ENCODE peak calls at places on chromosomes 6 and 20, in ten cellular contexts. T, F, Z, R, S, Y, Q, C, U and J are unnamed samples.

GRCh38 chr20:33600414-33600813 is 61.7 kb upstream of the C20orf144 start:
- DNase-seq in T (no peak), F (no peak), Z (no peak), R (no peak), S (no peak), Y (no peak), Q (no peak), C (peak), U (no peak), J (no peak)

GRCh38 chr6:136474241-136474640 is 76.0 kb downstream of the MAP7 start:
- DNase-seq in T (no peak), F (no peak), Z (no peak), R (no peak), S (no peak), Y (no peak), Q (no peak), C (no peak), U (no peak), J (no peak)

GRCh38 chr6:446418-447366 is 55.1 kb downstream of the IRF4 start:
- DNase-seq in T (peak), F (peak), Z (peak), R (no peak), S (no peak), Y (no peak), Q (no peak), C (no peak), U (no peak), J (no peak)

GRCh38 chr20:23397961-23398360 is 23.3 kb downstream of the NAPB start:
- DNase-seq in T (no peak), F (no peak), Z (no peak), R (no peak), S (no peak), Y (peak), Q (no peak), C (no peak), U (no peak), J (no peak)

GRCh38 chr20:62064788-62065668 is 653 bp downstream of the TAF4 start:
- DNase-seq in T (no peak), F (no peak), Z (no peak), R (no peak), S (no peak), Y (peak), Q (no peak), C (no peak), U (no peak), J (no peak)

GRCh38 chr6:68196645-68197044 is 438.4 kb upstream of the ADGRB3 start:
- DNase-seq in T (no peak), F (no peak), Z (no peak), R (no peak), S (no peak), Y (no peak), Q (no peak), C (peak), U (no peak), J (peak)

GRCh38 chr6:105318660-105319059 is 84.2 kb downstream of the PREP start:
- DNase-seq in T (no peak), F (no peak), Z (no peak), R (peak), S (no peak), Y (peak), Q (peak), C (no peak), U (no peak), J (no peak)

GRCh38 chr20:35174458-35175216 is 2.8 kb downstream of the PROCR start:
- DNase-seq in T (no peak), F (no peak), Z (no peak), R (no peak), S (no peak), Y (no peak), Q (no peak), C (peak), U (no peak), J (no peak)

GRCh38 chr20:33337531-33338165 is 54.6 kb downstream of the BPIFB1 start:
- DNase-seq in T (no peak), F (no peak), Z (no peak), R (no peak), S (no peak), Y (no peak), Q (no peak), C (no peak), U (no peak), J (no peak)

GRCh38 chr6:4805553-4806307 is 29.5 kb downstream of the CDYL start:
- DNase-seq in T (no peak), F (peak), Z (peak), R (no peak), S (no peak), Y (peak), Q (peak), C (peak), U (peak), J (peak)

GRCh38 chr20:57610261-57610952 is 9.8 kb downstream of the ZBP1 start:
- DNase-seq in T (no peak), F (peak), Z (no peak), R (no peak), S (no peak), Y (no peak), Q (no peak), C (no peak), U (no peak), J (no peak)

GRCh38 chr6:100260584-100260983 is 204.1 kb downstream of the SIM1 start:
- DNase-seq in T (no peak), F (no peak), Z (no peak), R (no peak), S (no peak), Y (peak), Q (no peak), C (no peak), U (no peak), J (no peak)

GRCh38 chr6:116329156-116329555 is 41.6 kb upstream of the DSE start:
- DNase-seq in T (no peak), F (no peak), Z (no peak), R (no peak), S (no peak), Y (peak), Q (no peak), C (no peak), U (no peak), J (no peak)

GRCh38 chr6:133131621-133132020 is 109.5 kb upstream of the EYA4 start:
- DNase-seq in T (no peak), F (no peak), Z (no peak), R (no peak), S (no peak), Y (no peak), Q (no peak), C (no peak), U (no peak), J (peak)

GRCh38 chr6:129475477-129476247 is 234.3 kb downstream of the ARHGAP18 start:
- DNase-seq in T (no peak), F (no peak), Z (no peak), R (no peak), S (no peak), Y (no peak), Q (no peak), C (no peak), U (no peak), J (no peak)

GRCh38 chr6:48447251-48447650 is 336.3 kb upstream of the PTCHD4 start:
- DNase-seq in T (no peak), F (no peak), Z (no peak), R (no peak), S (no peak), Y (no peak), Q (no peak), C (no peak), U (no peak), J (no peak)

GRCh38 chr6:170271771-170272314 is 19.0 kb downstream of the DLL1 start:
- DNase-seq in T (peak), F (no peak), Z (peak), R (no peak), S (no peak), Y (no peak), Q (no peak), C (no peak), U (no peak), J (no peak)

GRCh38 chr6:19757036-19757435 is 80.1 kb upstream of the ID4 start:
- DNase-seq in T (no peak), F (no peak), Z (no peak), R (no peak), S (no peak), Y (peak), Q (no peak), C (peak), U (no peak), J (no peak)

GRCh38 chr20:32510120-32510600 is 75.0 kb downstream of the NOL4L start:
- DNase-seq in T (no peak), F (no peak), Z (no peak), R (no peak), S (no peak), Y (no peak), Q (no peak), C (no peak), U (no peak), J (no peak)

GRCh38 chr6:41568585-41569384 is 22.6 kb downstream of the FOXP4 start:
- DNase-seq in T (no peak), F (no peak), Z (no peak), R (no peak), S (no peak), Y (no peak), Q (no peak), C (no peak), U (no peak), J (no peak)

GRCh38 chr6:160393966-160394653 is 45.9 kb downstream of the SLC22A3 start:
- DNase-seq in T (no peak), F (no peak), Z (no peak), R (no peak), S (no peak), Y (no peak), Q (no peak), C (peak), U (no peak), J (no peak)

GRCh38 chr6:35360349-35361138 is 18.2 kb downstream of the PPARD start:
- DNase-seq in T (no peak), F (peak), Z (no peak), R (no peak), S (no peak), Y (no peak), Q (no peak), C (peak), U (peak), J (no peak)

GRCh38 chr6:134318396-134319281 is 727 bp upstream of the SGK1 start:
- DNase-seq in T (no peak), F (no peak), Z (no peak), R (no peak), S (no peak), Y (no peak), Q (no peak), C (no peak), U (no peak), J (no peak)

GRCh38 chr20:33005132-33005566 is 916 bp upstream of the SUN5 start:
- DNase-seq in T (no peak), F (no peak), Z (no peak), R (no peak), S (no peak), Y (no peak), Q (peak), C (peak), U (no peak), J (no peak)

GRCh38 chr20:23629017-23629541 is 8.7 kb downstream of the CST3 start:
- DNase-seq in T (no peak), F (no peak), Z (no peak), R (no peak), S (peak), Y (peak), Q (peak), C (no peak), U (no peak), J (peak)